ENCODE peak calls at places on chromosomes 13 and 19, in five cellular contexts. I is IMR-90, P is K562, Z is GM12878, N is SK-N-SH. H is an unnamed sample. For H3K9me3, the result is how much of the 10 kb centered on the place peaks cover.

GRCh38 chr19:24140099-24140498 is 53.1 kb downstream of the ZNF254 start:
- DNase-seq in I (peak), P (peak), Z (no peak), N (no peak), H (peak)

GRCh38 chr19:58586131-58586765 is 13.1 kb upstream of the MZF1 start:
- DNase-seq in I (no peak), P (no peak), Z (no peak), N (no peak), H (no peak)

GRCh38 chr19:27890206-27890605 is 1322.7 kb downstream of the UQCRFS1 start:
- DNase-seq in I (no peak), P (no peak), Z (no peak), N (no peak), H (no peak)

GRCh38 chr19:2609389-2610116 is 92.9 kb downstream of the GNG7 start:
- DNase-seq in I (no peak), P (no peak), Z (peak), N (no peak), H (no peak)

GRCh38 chr19:42168206-42168605 is 36.0 kb upstream of the POU2F2 start:
- DNase-seq in I (no peak), P (no peak), Z (no peak), N (no peak), H (no peak)

GRCh38 chr13:31046711-31047279 is 114.3 kb downstream of the TEX26 start:
- DNase-seq in I (peak), P (no peak), Z (no peak), N (peak), H (no peak)

GRCh38 chr19:45395524-45396388 is 9.1 kb downstream of the PPP1R13L start:
- DNase-seq in I (no peak), P (no peak), Z (no peak), N (no peak), H (no peak)

GRCh38 chr19:12318782-12319413 is 14.5 kb downstream of the ZNF563 start:
- DNase-seq in I (no peak), P (no peak), Z (no peak), N (no peak), H (no peak)

GRCh38 chr19:4861147-4861546 is 6.3 kb downstream of the PLIN3 start:
- DNase-seq in I (no peak), P (no peak), Z (no peak), N (no peak), H (no peak)

GRCh38 chr19:46069841-46070341 is 29.1 kb upstream of the IGFL4 start:
- DNase-seq in I (peak), P (no peak), Z (no peak), N (no peak), H (peak)

GRCh38 chr19:29326351-29326750 is 113.4 kb upstream of the UQCRFS1 start:
- DNase-seq in I (no peak), P (peak), Z (no peak), N (no peak), H (no peak)

GRCh38 chr13:66558511-66558910 is 671.6 kb downstream of the PCDH9 start:
- DNase-seq in I (peak), P (peak), Z (no peak), N (no peak), H (no peak)

GRCh38 chr13:51125495-51126226 is 14.6 kb upstream of the C13orf42 start:
- DNase-seq in I (peak), P (peak), Z (peak), N (peak), H (peak)

GRCh38 chr13:95160112-95160906 is 140.9 kb downstream of the ABCC4 start:
- DNase-seq in I (peak), P (no peak), Z (no peak), N (no peak), H (no peak)

GRCh38 chr13:45967589-45967988 is 85.0 kb downstream of the ZC3H13 start:
- DNase-seq in I (no peak), P (no peak), Z (no peak), N (no peak), H (no peak)

GRCh38 chr13:30809787-30810186 is 74.4 kb downstream of the ALOX5AP start:
- DNase-seq in I (no peak), P (no peak), Z (no peak), N (no peak), H (no peak)

GRCh38 chr19:19458110-19458816 is 52.8 kb downstream of the GATAD2A start:
- DNase-seq in I (no peak), P (no peak), Z (no peak), N (no peak), H (no peak)

GRCh38 chr13:30045916-30046704 is 195.7 kb upstream of the UBL3 start:
- DNase-seq in I (peak), P (no peak), Z (no peak), N (no peak), H (no peak)

GRCh38 chr19:48780684-48781391 is 25.5 kb downstream of the FGF21 start:
- DNase-seq in I (peak), P (peak), Z (peak), N (no peak), H (peak)

GRCh38 chr13:66210677-66211076 is 1019.5 kb downstream of the PCDH9 start:
- DNase-seq in I (peak), P (peak), Z (no peak), N (no peak), H (peak)

GRCh38 chr13:113126265-113127150 is 3.9 kb downstream of the F10 start:
- DNase-seq in I (no peak), P (no peak), Z (no peak), N (no peak), H (no peak)

GRCh38 chr19:38852231-38853044 is 2.7 kb upstream of the HNRNPL start:
- DNase-seq in I (peak), P (peak), Z (no peak), N (peak), H (peak)

GRCh38 chr13:44136693-44137268 is 236.8 kb upstream of the SERP2 start:
- DNase-seq in I (no peak), P (no peak), Z (no peak), N (no peak), H (no peak)

GRCh38 chr13:19072543-19072942 is 109.1 kb downstream of the TUBA3C start:
- DNase-seq in I (no peak), P (no peak), Z (no peak), N (no peak), H (no peak)

GRCh38 chr19:19372656-19373416 is 32.6 kb upstream of the GATAD2A start:
- DNase-seq in I (peak), P (peak), Z (no peak), N (no peak), H (peak)

GRCh38 chr19:47228168-47228936 is 2.6 kb downstream of the BBC3 start:
- DNase-seq in I (peak), P (peak), Z (no peak), N (peak), H (peak)

GRCh38 chr13:20901668-20902437 is 693 bp downstream of the XPO4 start:
- DNase-seq in I (peak), P (peak), Z (no peak), N (peak), H (peak)

GRCh38 chr13:93066187-93066586 is 160.4 kb upstream of the GPC6 start:
- DNase-seq in I (peak), P (no peak), Z (no peak), N (no peak), H (no peak)

DNA sequence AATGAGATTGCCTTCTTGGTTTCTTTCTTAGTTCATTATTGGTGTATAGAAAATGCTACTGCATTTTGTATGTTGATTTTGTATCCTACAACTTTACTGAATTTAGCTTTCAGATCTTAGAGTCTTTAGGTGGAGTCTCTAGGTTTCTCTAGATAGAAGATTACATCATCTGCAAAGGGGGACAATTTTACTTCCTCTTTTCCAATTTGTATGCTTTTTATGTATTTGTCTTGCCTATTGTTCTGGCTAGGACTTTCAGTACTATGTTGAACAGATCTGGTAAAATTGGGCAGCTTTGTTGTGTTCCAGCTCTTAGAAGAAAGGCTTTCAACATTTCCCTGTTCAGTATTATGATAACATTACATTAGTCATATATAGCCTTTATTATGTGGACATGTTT is 101.0 kb upstream of the SPRY2 start:
- DNase-seq in I (no peak), P (no peak), Z (no peak), N (no peak), H (no peak)
- TF ChIP-seq RCOR1 in I (no peak), P (no peak), Z (no peak), N (no peak), H (no peak)

DNA sequence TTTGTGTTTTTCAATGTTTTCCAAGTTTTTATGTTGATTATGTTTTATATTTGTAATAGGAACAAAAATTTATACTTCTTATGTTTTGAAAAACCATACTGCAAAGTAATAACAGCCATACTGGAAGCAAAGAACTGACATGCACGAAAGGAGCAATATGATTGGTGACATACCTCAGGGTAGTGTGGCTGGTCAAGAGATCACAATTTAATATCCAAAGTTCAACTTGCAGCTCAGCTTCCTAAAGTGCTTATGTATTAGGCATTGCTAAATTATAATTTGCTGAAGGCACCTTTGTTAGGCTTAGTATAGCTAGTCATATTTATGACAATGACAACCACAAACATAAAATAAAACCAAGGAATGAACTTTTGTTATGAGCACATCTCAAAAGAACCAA is 25.9 kb downstream of the VWA8 start:
- DNase-seq in I (no peak), P (no peak), Z (no peak), N (no peak), H (no peak)
- H3K9me3 ChIP-seq in I (under half), P (under half), Z (under half), N (under half), H (under half)

DNA sequence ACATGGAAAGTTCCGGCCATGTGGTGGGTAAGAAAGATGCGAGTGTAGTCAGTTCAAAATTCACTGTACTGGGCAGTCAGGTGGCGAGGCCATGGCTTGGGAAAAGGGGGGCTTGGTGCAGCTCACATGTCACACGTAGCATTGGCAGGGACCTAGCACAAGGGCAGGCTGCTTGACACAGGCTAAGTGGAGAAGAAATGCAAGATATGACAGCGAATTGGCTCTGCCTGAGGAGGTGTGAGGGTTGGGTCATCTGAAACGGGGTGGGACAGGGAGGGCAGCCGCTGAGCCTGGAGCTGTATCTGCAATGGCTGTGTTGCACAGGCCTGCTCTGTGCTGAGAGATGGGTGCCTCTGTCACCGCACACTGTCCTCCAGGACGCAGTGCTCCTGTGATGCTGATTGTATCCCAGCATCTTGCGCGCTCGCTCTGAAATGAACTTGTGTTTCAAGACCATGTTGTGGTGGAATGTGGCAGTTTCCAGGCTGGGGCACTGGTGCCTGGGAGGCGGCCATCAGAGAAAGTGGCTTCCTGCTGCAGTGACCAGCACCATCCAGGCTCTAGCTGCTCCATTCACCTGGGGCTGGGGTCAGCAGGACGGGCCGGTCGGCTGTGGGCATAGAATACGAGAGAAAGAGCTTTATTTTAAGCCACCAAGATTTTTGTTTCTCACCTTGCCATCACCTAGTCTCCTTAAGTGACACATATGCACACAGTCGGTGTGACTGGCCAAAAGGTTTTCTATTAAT is 70.3 kb downstream of the TEX29 start:
- DNase-seq in I (no peak), P (no peak), Z (no peak), N (no peak), H (no peak)
- TF ChIP-seq RCOR1 in I (no peak), P (no peak), Z (no peak), N (no peak), H (no peak)

DNA sequence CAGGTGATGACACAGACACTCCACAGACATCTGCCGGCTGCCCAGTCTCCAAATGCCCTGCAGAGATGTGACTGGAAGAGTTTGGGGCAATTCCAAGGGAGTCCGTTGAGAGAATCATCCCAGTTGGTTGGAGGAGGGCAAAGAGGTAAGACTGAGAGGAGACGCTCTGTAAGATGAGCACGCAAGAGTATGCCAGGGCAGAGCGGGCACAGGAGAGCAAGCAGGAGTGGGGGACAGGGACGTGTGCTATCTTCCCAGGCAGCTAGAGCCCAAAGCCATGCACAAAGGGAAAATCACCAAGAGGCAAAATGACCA is 156.3 kb upstream of the TSHZ3 start:
- DNase-seq in I (no peak), P (no peak), Z (no peak), N (no peak), H (no peak)
- H3K9me3 ChIP-seq in I (under half), P (under half), Z (under half), N (under half), H (under half)

DNA sequence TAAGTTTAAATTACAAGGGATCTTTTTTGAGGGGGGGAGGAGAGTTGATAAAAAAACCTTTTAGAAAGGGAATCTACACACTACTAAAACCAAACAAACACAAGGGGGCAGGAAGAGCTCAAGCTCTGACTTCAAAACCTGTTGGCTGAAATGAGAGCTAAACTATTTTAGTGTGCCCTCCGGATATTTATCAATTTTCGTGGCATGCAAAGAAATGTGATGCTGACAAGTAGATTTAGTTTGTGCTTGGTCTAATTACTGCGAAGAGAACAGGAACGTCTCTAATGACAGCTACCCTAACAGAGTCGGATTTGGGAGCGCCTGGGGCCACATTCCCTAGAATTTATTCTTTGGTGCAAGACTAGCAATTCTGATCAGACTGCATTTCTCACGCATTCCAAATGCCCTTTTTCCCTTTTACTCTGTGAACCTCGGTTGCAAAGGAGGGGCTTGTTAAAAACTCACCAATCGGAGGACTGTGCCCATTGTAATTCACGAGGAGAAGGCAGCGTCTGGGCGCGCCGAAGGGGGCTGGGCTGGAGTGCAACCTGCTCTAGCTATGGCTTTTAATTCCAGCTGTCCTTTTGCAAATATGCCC is 804 bp upstream of the FREM2 start:
- DNase-seq in I (no peak), P (peak), Z (no peak), N (peak), H (no peak)
- TF ChIP-seq RCOR1 in I (no peak), P (no peak), Z (no peak), N (no peak), H (no peak)

GRCh38 chr19:53237114-53237777 is 17.4 kb downstream of the ZNF677 start:
- DNase-seq in I (no peak), P (no peak), Z (no peak), N (no peak), H (no peak)
- H3K9me3 ChIP-seq in I (half or more), P (under half), Z (under half), N (under half), H (half or more)

GRCh38 chr19:33124207-33125098 is 7.5 kb upstream of the WDR88 start:
- DNase-seq in I (no peak), P (peak), Z (no peak), N (peak), H (no peak)

GRCh38 chr19:33129901-33130300 is 2.0 kb upstream of the WDR88 start:
- DNase-seq in I (no peak), P (no peak), Z (no peak), N (no peak), H (no peak)

GRCh38 chr19:33130433-33130832 is 1.5 kb upstream of the WDR88 start:
- DNase-seq in I (no peak), P (no peak), Z (no peak), N (no peak), H (no peak)

DNA sequence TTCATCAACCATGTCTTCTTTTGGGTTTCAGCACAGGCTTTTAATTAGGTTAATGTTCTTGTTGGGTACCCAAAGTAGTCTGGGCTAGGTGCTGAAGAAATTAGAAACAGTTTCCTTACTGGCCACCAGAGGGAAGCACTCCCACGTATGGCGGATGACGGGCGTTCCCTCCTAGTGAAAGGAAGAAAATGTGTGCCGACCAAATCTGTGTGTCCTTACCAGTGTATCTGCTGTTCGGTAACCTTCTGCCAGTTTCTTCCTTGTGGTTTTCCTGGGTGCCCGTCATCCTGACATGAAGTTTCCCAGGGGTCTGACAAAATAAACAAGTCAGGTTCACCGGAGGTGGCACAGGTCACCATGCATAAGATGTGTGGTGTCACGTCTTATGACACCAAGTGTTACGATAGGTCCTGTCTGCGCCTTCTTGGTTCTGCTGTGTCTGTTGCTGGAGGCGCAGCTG is 6.0 kb upstream of the WDR88 start:
- DNase-seq in I (peak), P (peak), Z (peak), N (peak), H (peak)
- TF ChIP-seq RCOR1 in I (no peak), P (no peak), Z (no peak), N (no peak), H (no peak)

GRCh38 chr19:55486971-55487883 is 1.0 kb upstream of the SSC5D start:
- DNase-seq in I (peak), P (peak), Z (no peak), N (peak), H (peak)
- H3K9me3 ChIP-seq in I (under half), P (under half), Z (under half), N (under half), H (under half)

H was measured in A549.